ENCODE peak calls at places on chromosomes 3 and 15, in six cellular contexts. G is uterus, A is fibroblast of mammary gland, P is tibial artery, R is NB4, H is psoas muscle. M is an unnamed sample.

GRCh38 chr3:180947761-180948390 is 35.4 kb downstream of the FXR1 start:
- DNase-seq in A (no peak), P (no peak), G (no peak), H (no peak), R (peak), M (peak)

GRCh38 chr3:170076715-170077238 is 39.0 kb downstream of the GPR160 start:
- DNase-seq in A (peak), P (no peak), H (no peak), R (peak), G (no peak), M (no peak)

GRCh38 chr3:72054976-72055375 is 270.0 kb upstream of the PROK2 start:
- DNase-seq in H (no peak), G (no peak), R (no peak), P (no peak), A (peak), M (no peak)

GRCh38 chr3:192207239-192207638 is 520.1 kb downstream of the FGF12 start:
- DNase-seq in G (no peak), H (no peak), P (no peak), A (no peak), R (no peak), M (no peak)

GRCh38 chr3:41708176-41708575 is 253.7 kb downstream of the ULK4 start:
- DNase-seq in R (no peak), P (no peak), G (no peak), A (no peak), H (no peak), M (no peak)

GRCh38 chr3:10387881-10388621 is 67.1 kb upstream of the SEC13 start:
- DNase-seq in G (no peak), R (no peak), H (no peak), P (no peak), A (no peak), M (no peak)

GRCh38 chr3:146969356-146969755 is 364.2 kb upstream of the PLSCR5 start:
- DNase-seq in G (no peak), R (no peak), P (no peak), A (peak), H (no peak), M (no peak)

GRCh38 chr15:59321000-59321689 is 51.5 kb downstream of the MYO1E start:
- DNase-seq in G (no peak), A (no peak), H (no peak), R (no peak), P (no peak), M (no peak)

GRCh38 chr15:47674576-47675232 is 42.6 kb upstream of the SEMA6D start:
- DNase-seq in P (no peak), H (no peak), R (no peak), A (no peak), G (no peak), M (no peak)

GRCh38 chr3:19948192-19948591 is 1.3 kb downstream of the RAB5A start:
- DNase-seq in H (no peak), G (no peak), R (no peak), P (no peak), A (no peak), M (no peak)

GRCh38 chr3:40800343-40800742 is 275.6 kb downstream of the ZNF621 start:
- DNase-seq in G (peak), R (peak), H (peak), A (peak), P (peak), M (peak)

GRCh38 chr15:39075756-39076341 is 505.0 kb upstream of the THBS1 start:
- DNase-seq in A (no peak), R (peak), G (no peak), H (no peak), P (no peak), M (no peak)

GRCh38 chr15:44397869-44398268 is 29.6 kb upstream of the CTDSPL2 start:
- DNase-seq in A (no peak), P (no peak), G (no peak), H (no peak), R (no peak), M (no peak)

GRCh38 chr3:56885461-56885860 is 83.7 kb upstream of the ARHGEF3 start:
- DNase-seq in P (no peak), H (no peak), G (no peak), R (no peak), A (no peak), M (no peak)

GRCh38 chr3:67941433-67942030 is 287.1 kb upstream of the SUCLG2 start:
- DNase-seq in R (no peak), P (no peak), G (no peak), H (no peak), A (no peak), M (no peak)

GRCh38 chr15:82532991-82533481 is 7.2 kb downstream of the RPS17 start:
- DNase-seq in R (peak), G (no peak), A (no peak), P (no peak), H (no peak), M (no peak)

GRCh38 chr15:72118400-72118978 is at the start of gene SENP8:
- DNase-seq in H (no peak), G (no peak), R (no peak), A (no peak), P (no peak), M (no peak)

GRCh38 chr3:195372220-195372619 is 70.6 kb downstream of the ACAP2 start:
- DNase-seq in G (no peak), P (no peak), H (no peak), A (no peak), R (no peak), M (no peak)

GRCh38 chr3:136197159-136197715 is 1.1 kb upstream of the MSL2 start:
- DNase-seq in H (no peak), P (no peak), R (peak), A (no peak), G (no peak), M (peak)

GRCh38 chr3:13013595-13013993 is 59.6 kb downstream of the IQSEC1 start:
- DNase-seq in H (no peak), R (no peak), P (no peak), A (no peak), G (no peak), M (peak)

GRCh38 chr3:13013151-13013561 is 60.1 kb downstream of the IQSEC1 start:
- DNase-seq in H (no peak), R (no peak), A (no peak), P (no peak), G (no peak), M (peak)

GRCh38 chr3:13011369-13012227 is 61.6 kb downstream of the IQSEC1 start:
- DNase-seq in A (no peak), P (no peak), H (no peak), R (peak), G (no peak), M (peak)

GRCh38 chr3:13010770-13011169 is 62.5 kb downstream of the IQSEC1 start:
- DNase-seq in A (no peak), H (no peak), P (no peak), G (no peak), R (no peak), M (peak)

DNA sequence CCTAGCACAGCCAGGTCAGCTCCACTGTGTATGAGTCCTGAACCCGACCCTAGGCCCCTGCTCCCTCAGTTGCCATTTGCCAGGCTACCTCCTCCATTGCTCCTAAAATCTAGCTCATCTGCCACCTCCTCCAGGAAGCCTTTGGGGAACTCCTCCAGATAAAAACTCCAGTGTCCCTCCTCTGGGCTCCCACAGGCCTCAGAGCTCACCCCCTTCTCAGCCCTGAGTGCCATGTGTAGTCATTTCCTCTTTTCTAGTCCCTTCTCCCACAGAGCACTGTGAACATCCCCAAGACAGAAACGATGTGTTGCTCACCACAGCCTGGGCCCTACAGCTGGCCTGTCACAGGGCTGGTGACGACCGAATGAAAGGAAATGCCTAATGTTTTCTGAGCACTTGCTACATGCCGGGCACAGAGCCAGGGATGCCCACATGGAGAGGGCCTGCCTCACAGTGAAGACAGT is 61.0 kb downstream of the IQSEC1 start:
- DNase-seq in A (no peak), R (peak), G (no peak), H (peak), P (peak), M (peak)
- H3K4me3 ChIP-seq in A (no peak), R (no peak), G (no peak), H (no peak), P (no peak), M (peak)

GRCh38 chr3:8336456-8336855 is 165.2 kb upstream of the LMCD1 start:
- DNase-seq in A (no peak), G (no peak), P (no peak), R (peak), H (no peak), M (no peak)
- TF ChIP-seq CTCF in A (peak), G (no peak), P (no peak), R (peak), H (no peak), M (peak)

GRCh38 chr15:31550211-31550848 is 223.7 kb downstream of the KLF13 start:
- DNase-seq in A (no peak), H (no peak), G (no peak), R (no peak), P (no peak), M (no peak)

GRCh38 chr15:31545257-31545656 is 218.6 kb downstream of the KLF13 start:
- DNase-seq in R (no peak), G (no peak), P (no peak), H (no peak), A (no peak), M (no peak)

GRCh38 chr15:31540633-31541032 is 214.0 kb downstream of the KLF13 start:
- DNase-seq in A (no peak), R (no peak), G (no peak), P (no peak), H (no peak), M (no peak)

DNA sequence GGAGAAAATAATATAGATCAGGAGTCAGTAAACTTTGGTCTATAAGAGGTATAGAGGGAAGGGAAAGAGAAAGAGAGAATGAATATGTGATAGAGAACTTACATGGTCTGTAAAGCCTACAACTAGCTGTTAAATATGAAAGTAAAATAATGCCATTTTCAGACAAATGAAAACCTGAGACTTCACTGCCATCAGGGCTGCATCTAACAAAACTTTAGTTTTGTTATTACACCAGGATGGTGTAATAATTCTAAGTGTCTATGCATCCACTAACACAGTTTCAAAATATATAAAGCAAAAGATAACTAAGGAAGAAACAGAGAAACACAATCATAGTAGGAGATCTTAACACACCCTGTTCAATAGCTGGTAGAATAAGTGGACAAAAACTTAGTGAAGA is 217.7 kb downstream of the KLF13 start:
- DNase-seq in R (no peak), G (no peak), A (no peak), P (no peak), H (no peak), M (no peak)
- H3K4me3 ChIP-seq in R (no peak), G (no peak), A (no peak), P (no peak), H (no peak), M (no peak)

DNA sequence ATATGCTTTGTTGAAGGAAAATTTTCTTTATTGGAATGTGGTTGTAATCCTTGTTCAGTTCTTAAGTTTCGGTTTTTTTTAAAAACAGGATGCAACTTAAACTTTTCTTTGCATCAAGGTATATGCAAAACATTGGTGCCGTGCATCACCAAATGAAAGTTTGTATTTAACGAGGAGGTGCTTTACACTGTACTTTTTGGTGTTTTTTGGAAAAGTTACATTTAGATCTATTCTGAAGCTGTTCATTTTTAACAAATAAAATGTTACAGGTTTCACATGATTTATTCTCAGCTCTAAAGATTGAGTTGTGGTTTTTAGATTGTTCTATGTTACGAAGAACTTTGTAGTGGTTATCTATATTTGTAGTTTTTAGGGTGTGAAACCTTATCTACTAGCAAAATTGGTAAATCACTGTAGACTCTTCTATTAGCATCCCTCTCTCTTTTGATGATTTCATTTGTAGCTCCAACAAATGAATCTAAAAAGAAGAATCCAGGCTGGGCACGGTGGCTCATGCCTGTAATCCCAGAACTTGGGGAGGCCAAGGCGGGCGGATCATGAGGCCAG is 7.0 kb upstream of the LRCH3 start:
- DNase-seq in R (no peak), A (no peak), G (no peak), P (no peak), H (no peak), M (peak)
- TF ChIP-seq CTCF in R (no peak), A (no peak), G (no peak), P (no peak), H (no peak), M (no peak)

GRCh38 chr15:57696146-57696545 is 10.4 kb upstream of the POLR2M start:
- DNase-seq in H (no peak), A (no peak), P (no peak), G (no peak), R (no peak), M (no peak)
- H3K4me3 ChIP-seq in H (no peak), A (no peak), P (no peak), G (no peak), R (no peak), M (no peak)

DNA sequence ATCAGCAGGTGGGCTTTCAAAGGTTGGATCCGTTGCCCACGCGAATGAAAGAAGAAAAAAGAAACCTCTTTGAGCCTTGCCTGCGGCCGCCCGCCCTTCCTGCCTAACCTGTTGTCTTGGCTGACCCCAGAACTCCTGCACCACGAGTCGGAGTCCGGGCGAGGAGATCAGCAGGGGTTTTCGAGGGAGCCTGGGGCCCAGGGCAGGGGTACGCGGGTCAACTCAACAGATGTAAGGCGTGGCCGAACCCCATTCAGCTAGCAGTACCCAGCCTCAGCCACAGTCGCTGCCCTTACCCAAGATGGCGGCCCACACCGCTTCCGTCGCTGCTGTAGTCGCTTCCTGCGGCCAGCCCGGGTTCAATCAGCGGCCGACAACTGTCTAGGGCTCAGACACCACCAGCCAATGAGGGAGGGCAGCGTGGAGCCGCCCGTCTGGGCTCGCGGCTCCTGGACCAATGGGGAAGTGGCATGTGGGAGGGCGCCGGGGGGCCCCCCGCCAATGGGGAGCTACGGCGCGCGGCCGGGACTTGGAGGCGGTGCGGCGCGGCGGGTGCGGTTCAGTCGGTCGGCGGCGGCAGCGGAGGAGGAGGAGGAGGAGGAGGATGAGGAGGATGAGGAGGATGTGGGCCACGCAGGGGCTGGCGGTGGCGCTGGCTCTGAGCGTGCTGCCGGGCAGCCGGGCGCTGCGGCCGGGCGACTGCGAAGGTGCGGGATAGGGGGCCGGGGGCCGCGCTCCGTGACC is at the start of gene MANF:
- DNase-seq in H (peak), G (peak), R (peak), P (peak), A (peak), M (peak)
- TF ChIP-seq CTCF in H (no peak), G (peak), R (no peak), P (no peak), A (no peak), M (no peak)

GRCh38 chr15:48672206-48672605 is 26.7 kb upstream of the FBN1 start:
- DNase-seq in G (no peak), R (no peak), P (no peak), A (no peak), H (no peak), M (no peak)

GRCh38 chr15:48671381-48672022 is 26.0 kb upstream of the FBN1 start:
- DNase-seq in A (peak), R (no peak), G (peak), P (peak), H (peak), M (no peak)

GRCh38 chr15:48675436-48675835 is 29.9 kb upstream of the FBN1 start:
- DNase-seq in H (no peak), G (no peak), P (no peak), A (peak), R (no peak), M (no peak)

GRCh38 chr15:48677821-48678220 is 32.3 kb upstream of the FBN1 start:
- DNase-seq in P (no peak), H (no peak), G (no peak), A (no peak), R (no peak), M (no peak)

GRCh38 chr15:48674876-48675275 is 29.4 kb upstream of the FBN1 start:
- DNase-seq in R (no peak), A (peak), H (no peak), P (no peak), G (no peak), M (no peak)
- H3K4me3 ChIP-seq in R (no peak), A (no peak), H (no peak), P (no peak), G (no peak), M (no peak)

GRCh38 chr15:33638439-33638838 is 327.7 kb downstream of the RYR3 start:
- DNase-seq in A (no peak), P (no peak), G (no peak), H (no peak), R (no peak), M (no peak)

GRCh38 chr15:33641069-33641468 is 327.2 kb upstream of the CHRM5 start:
- DNase-seq in G (no peak), H (no peak), A (no peak), P (no peak), R (no peak), M (no peak)

GRCh38 chr15:33639051-33639450 is 328.3 kb downstream of the RYR3 start:
- DNase-seq in H (no peak), A (no peak), G (no peak), P (no peak), R (no peak), M (no peak)

GRCh38 chr15:33636234-33636633 is 325.5 kb downstream of the RYR3 start:
- DNase-seq in R (no peak), H (no peak), G (no peak), A (no peak), P (no peak), M (no peak)

DNA sequence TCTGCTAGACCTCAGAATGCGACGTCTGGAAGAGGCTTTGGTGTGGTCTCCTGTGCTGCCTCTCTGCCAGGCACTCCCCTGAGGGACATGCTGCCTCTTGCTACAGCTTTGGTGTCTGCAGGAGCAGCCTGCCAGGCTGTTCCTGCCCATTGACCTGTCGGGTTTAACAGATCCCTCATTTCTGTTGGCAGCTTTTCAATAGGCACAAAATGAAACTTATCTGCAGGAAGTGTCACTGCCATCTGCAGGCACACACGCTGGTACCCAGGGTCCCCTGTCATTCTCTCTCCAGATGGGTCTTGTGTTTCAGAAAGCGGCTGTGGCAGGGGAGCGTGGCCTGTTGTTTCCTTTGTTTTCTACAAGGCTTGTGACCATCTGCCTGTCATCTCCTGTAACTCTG is 328.3 kb upstream of the CHRM5 start:
- DNase-seq in P (no peak), G (no peak), A (no peak), R (no peak), H (no peak), M (no peak)
- TF ChIP-seq CTCF in P (no peak), G (no peak), A (no peak), R (no peak), H (no peak), M (no peak)

DNA sequence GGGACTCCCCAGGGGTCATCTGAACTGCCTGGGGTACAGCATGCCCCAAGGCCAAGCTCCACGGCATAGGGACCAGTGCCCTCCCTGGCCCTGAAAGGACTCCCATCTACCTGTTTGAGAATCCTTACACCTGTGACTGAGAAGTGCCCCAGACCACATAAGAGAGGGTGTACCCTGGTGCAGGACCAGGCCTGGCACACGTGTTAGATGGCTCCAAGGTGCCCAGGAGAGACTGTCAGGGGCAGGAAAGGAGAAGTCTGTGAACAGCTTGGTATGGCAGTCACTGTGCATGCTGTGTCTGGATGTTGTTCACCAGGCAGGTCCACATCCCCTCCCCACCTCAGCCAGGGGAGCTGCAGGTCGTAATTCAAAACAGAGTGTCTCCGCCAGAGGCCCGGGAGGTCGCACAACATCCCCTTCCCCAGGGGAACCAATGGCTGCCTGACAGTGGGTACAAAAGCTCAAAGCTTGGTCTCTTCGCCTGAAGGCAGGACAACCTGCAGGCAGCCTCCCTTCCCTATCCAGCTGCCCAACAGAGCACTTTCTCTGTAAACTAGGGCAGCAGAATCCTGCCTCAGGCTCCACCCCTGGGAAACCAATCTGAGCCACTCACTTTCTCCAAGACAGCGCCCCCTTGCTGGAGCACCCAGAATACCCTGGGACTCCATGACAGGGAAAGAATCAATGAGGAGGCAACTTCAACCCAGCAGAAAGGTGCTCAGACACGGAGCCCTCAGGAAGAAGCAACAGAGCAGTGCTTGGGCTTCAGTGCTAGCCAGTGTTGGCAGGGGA is 3.9 kb downstream of the NUP210 start:
- DNase-seq in P (no peak), R (peak), H (no peak), A (no peak), G (no peak), M (peak)
- H3K4me3 ChIP-seq in P (no peak), R (peak), H (no peak), A (no peak), G (no peak), M (peak)

M was measured in GM12865.